ENCODE peak calls at places on chromosomes 12 and 14, in nine cellular contexts. X, M, J, R, L, Z, V, B and I are unnamed samples.

GRCh38 chr12:47080725-47081502 is 1.2 kb upstream of the AMIGO2 start:
- DNase-seq in M (peak; percentile 83), L (peak; percentile 89), J (peak; percentile 38), V (no peak), Z (no peak), X (no peak), R (peak; percentile 40), B (peak; percentile 59), I (peak; percentile 79)

GRCh38 chr12:53975019-53975815 is 463 bp upstream of the HOTAIR start:
- DNase-seq in R (no peak), M (no peak), X (no peak), J (no peak), B (no peak), Z (no peak), L (no peak), V (no peak), I (no peak)

GRCh38 chr12:4282103-4282891 is 8.7 kb downstream of the CCND2 start:
- DNase-seq in X (no peak), B (no peak), Z (no peak), J (no peak), M (no peak), L (no peak), V (no peak), R (no peak), I (no peak)

GRCh38 chr12:26028953-26029740 is 70.7 kb downstream of the RASSF8 start:
- DNase-seq in B (peak; percentile 71), V (peak; percentile 38), L (peak; percentile 62), Z (peak; percentile 37), R (peak; percentile 32), M (no peak), J (peak; percentile 80), X (peak; percentile 27), I (peak; percentile 73)

GRCh38 chr14:69953266-69953905 is 74.2 kb downstream of the SMOC1 start:
- DNase-seq in Z (no peak), J (no peak), V (no peak), R (no peak), M (no peak), L (no peak), B (no peak), X (no peak), I (no peak)

GRCh38 chr14:31465113-31465512 is 7.8 kb upstream of the DTD2 start:
- DNase-seq in J (peak; percentile 64), L (no peak), R (no peak), B (peak; percentile 69), X (no peak), Z (no peak), M (no peak), V (no peak), I (peak; percentile 49)

GRCh38 chr12:356276-356988 is 32.7 kb downstream of the KDM5A start:
- DNase-seq in X (peak; percentile 33), V (peak; percentile 8), M (no peak), B (peak; percentile 47), Z (no peak), J (no peak), R (no peak), L (peak; percentile 46), I (peak; percentile 39)

GRCh38 chr14:93747102-93747501 is 41.2 kb downstream of the PRIMA1 start:
- DNase-seq in Z (no peak), R (no peak), M (no peak), B (no peak), L (no peak), X (no peak), V (no peak), J (no peak), I (no peak)

GRCh38 chr12:45575417-45575816 is 154.1 kb upstream of the ARID2 start:
- DNase-seq in J (no peak), X (no peak), Z (no peak), R (no peak), L (no peak), V (no peak), M (no peak), B (no peak), I (no peak)

GRCh38 chr14:30194769-30195168 is 267.1 kb upstream of the PRKD1 start:
- DNase-seq in V (peak; percentile 85), Z (no peak), B (peak; percentile 90), L (no peak), R (no peak), J (peak; percentile 90), X (peak; percentile 37), M (no peak), I (peak; percentile 80)

GRCh38 chr12:14836336-14837210 is 6.8 kb downstream of the ART4 start:
- DNase-seq in R (no peak), X (no peak), M (no peak), L (peak; percentile 89), Z (peak; percentile 50), V (peak; percentile 79), B (peak; percentile 90), J (peak; percentile 84), I (peak; percentile 90)

GRCh38 chr12:104285740-104286537 is 17.6 kb upstream of the EID3 start:
- DNase-seq in X (no peak), M (no peak), J (no peak), V (no peak), B (no peak), R (no peak), Z (no peak), L (peak; percentile 93), I (no peak)

GRCh38 chr14:96098309-96098998 is 59.3 kb downstream of the C14orf132 start:
- DNase-seq in X (peak; percentile 60), Z (peak; percentile 75), V (peak; percentile 62), L (peak; percentile 77), R (no peak), B (peak; percentile 74), M (peak; percentile 3), J (peak; percentile 79), I (peak; percentile 75)

GRCh38 chr12:75759842-75760260 is 248.4 kb upstream of the KRR1 start:
- DNase-seq in J (peak; percentile 88), V (peak; percentile 78), B (peak; percentile 95), Z (no peak), R (no peak), M (no peak), X (no peak), L (peak; percentile 91), I (peak; percentile 39)

GRCh38 chr12:56040151-56040550 is 1.6 kb upstream of the RPS26 start:
- DNase-seq in M (no peak), V (no peak), L (no peak), B (no peak), Z (no peak), R (no peak), J (no peak), X (no peak), I (no peak)
- H3K4me3 ChIP-seq in M (no peak overlapping the region), V (no peak overlapping the region), L (no peak overlapping the region), B (no peak overlapping the region), Z (no peak overlapping the region), R (no peak overlapping the region), J (no peak overlapping the region), X (no peak overlapping the region), I (no peak overlapping the region)

DNA sequence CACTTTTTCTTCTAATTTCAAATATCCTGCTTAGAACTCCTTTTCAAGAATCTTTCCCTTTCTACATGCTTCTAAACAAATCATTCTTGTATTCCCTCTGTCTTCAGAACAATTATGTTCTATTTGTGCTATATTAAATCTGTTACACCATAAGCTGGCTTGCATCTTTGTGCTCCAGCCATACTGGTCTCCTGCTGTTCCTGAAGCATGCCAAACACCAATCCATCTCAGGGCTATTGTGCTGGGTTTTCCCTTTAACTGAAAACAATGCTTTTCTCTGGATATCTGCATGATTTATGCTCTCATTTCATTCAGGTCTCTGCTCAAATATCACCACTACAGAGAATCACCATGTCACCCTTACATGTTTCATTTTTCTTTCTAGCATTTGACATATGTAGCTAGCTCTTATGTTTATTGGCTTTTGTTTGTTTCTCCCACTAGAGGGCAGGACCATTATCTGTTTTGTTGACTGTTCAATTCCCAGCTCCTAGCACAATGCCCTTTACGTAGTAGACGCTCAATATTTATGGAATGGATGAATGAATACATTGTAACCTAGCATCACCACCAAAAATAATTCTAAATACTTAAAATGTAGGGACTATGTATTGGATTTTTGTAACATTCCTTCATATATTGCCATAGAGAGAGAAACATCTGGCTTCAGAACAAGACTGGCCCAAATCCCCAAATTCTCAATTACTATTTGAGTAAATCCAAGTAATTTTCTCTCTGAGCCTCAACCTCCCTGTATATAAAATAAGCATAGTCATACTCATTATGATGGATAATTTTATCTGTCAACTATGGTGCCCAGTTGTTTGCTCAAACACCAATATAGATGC is 302.0 kb upstream of the SYT1 start:
- DNase-seq in L (peak; percentile 51), V (peak; percentile 4), J (peak; percentile 43), Z (no peak), M (no peak), B (peak; percentile 53), R (no peak), X (peak; percentile 2), I (peak; percentile 21)
- TF ChIP-seq CTCF in L (peak; percentile 59), V (peak; percentile 46), J (peak; percentile 17), Z (peak; percentile 53), M (no peak), B (peak; percentile 45), R (no peak), X (peak; percentile 30), I (peak; percentile 36)

GRCh38 chr12:92656911-92657310 is 45.9 kb upstream of the PLEKHG7 start:
- DNase-seq in M (no peak), Z (no peak), X (no peak), L (no peak), J (no peak), V (no peak), R (no peak), B (no peak), I (no peak)

GRCh38 chr12:92650228-92650822 is 52.5 kb upstream of the PLEKHG7 start:
- DNase-seq in L (no peak), Z (no peak), M (no peak), X (no peak), R (no peak), V (no peak), B (no peak), J (no peak), I (no peak)

GRCh38 chr12:92649511-92650227 is 53.1 kb upstream of the PLEKHG7 start:
- DNase-seq in B (peak; percentile 91), L (peak; percentile 91), R (peak; percentile 74), M (peak; percentile 62), J (peak; percentile 90), X (peak; percentile 75), Z (peak; percentile 72), V (peak; percentile 81), I (peak; percentile 85)

DNA sequence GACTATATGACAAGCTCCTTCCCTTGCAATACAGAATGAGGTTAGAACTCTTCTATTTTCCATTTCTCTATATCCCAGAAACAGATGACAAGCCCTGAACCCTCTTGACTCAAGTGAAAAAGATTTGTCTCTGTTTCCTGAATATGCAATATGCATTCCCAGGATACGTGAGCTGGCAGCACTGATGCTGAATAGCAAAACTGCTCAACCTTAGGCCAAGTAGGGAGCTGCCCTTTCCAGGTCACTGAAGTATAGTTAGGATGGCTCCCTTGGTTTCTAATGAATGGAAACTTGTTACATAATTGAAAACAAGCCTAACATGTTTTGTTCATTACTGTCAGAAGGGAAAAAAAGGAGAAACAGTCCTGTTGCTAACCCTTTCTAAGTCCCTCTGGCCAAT is 47.9 kb upstream of the PLEKHG7 start:
- DNase-seq in R (no peak), X (no peak), V (peak; percentile 41), Z (no peak), L (peak; percentile 40), J (peak; percentile 26), B (peak; percentile 65), M (no peak), I (peak; percentile 8)
- H3K4me3 ChIP-seq in R (no peak overlapping the region), X (no peak overlapping the region), V (no peak overlapping the region), Z (no peak overlapping the region), L (no peak overlapping the region), J (no peak overlapping the region), B (no peak overlapping the region), M (no peak overlapping the region), I (no peak overlapping the region)

DNA sequence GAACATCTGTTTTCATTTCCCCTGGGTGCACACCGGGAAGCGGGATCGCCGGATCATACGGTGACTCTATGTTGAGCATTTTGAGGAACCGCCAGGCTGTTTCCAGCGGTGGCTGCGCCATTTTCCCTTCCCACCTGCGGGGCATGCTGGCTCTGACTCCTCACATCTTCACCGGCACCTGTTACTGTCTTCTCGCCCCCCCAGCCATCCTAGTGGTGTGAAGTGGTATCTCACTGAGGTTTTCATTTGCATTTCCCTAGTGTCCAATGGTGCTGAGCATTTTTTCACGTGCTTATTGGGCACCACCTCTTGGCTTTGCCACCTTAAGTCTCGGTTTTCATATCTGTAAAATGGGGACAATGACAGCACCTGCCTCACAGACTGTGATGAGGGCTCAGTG is 44.1 kb upstream of the EML1 start:
- DNase-seq in J (no peak), M (no peak), X (no peak), L (no peak), V (no peak), B (no peak), R (no peak), Z (no peak), I (no peak)
- TF ChIP-seq CTCF in J (no peak), M (no peak), X (peak; percentile 13), L (no peak), V (no peak), B (peak; percentile 23), R (peak; percentile 22), Z (no peak), I (peak; percentile 26)